ENCODE peak calls at places on chromosomes 5 and 9, in nine cellular contexts. One of them, this sample, is unnamed.

GRCh38 chr5:553874-554273 is 29.6 kb upstream of the SLC9A3 start:
- DNase-seq in spleen: no peak
- DNase-seq in lower lobe of right lung: no peak
- DNase-seq in esophagus muscularis mucosa: no peak
- DNase-seq in colonic mucosa: peak
- DNase-seq in K562: no peak
- DNase-seq in fibroblast of lung: peak
- DNase-seq in dorsolateral prefrontal cortex: no peak
- DNase-seq in hepatocyte: peak
- DNase-seq in this sample: peak

GRCh38 chr9:116286287-116286686 is 132.7 kb downstream of the PAPPA start:
- DNase-seq in spleen: no peak
- DNase-seq in lower lobe of right lung: no peak
- DNase-seq in esophagus muscularis mucosa: peak
- DNase-seq in colonic mucosa: no peak
- DNase-seq in K562: no peak
- DNase-seq in fibroblast of lung: peak
- DNase-seq in dorsolateral prefrontal cortex: no peak
- DNase-seq in hepatocyte: peak
- DNase-seq in this sample: no peak

GRCh38 chr9:89657765-89658164 is 53.0 kb downstream of the GADD45G start:
- DNase-seq in spleen: peak
- DNase-seq in lower lobe of right lung: no peak
- DNase-seq in esophagus muscularis mucosa: no peak
- DNase-seq in colonic mucosa: no peak
- DNase-seq in K562: no peak
- DNase-seq in fibroblast of lung: no peak
- DNase-seq in dorsolateral prefrontal cortex: no peak
- DNase-seq in hepatocyte: no peak
- DNase-seq in this sample: no peak

GRCh38 chr9:75200892-75201470 is 112.7 kb downstream of the OSTF1 start:
- DNase-seq in spleen: no peak
- DNase-seq in lower lobe of right lung: no peak
- DNase-seq in esophagus muscularis mucosa: no peak
- DNase-seq in colonic mucosa: peak
- DNase-seq in K562: peak
- DNase-seq in fibroblast of lung: peak
- DNase-seq in dorsolateral prefrontal cortex: no peak
- DNase-seq in hepatocyte: peak
- DNase-seq in this sample: peak

GRCh38 chr5:168877132-168877895 is 298.1 kb upstream of the PANK3 start:
- DNase-seq in spleen: no peak
- DNase-seq in lower lobe of right lung: no peak
- DNase-seq in esophagus muscularis mucosa: no peak
- DNase-seq in colonic mucosa: no peak
- DNase-seq in K562: peak
- DNase-seq in fibroblast of lung: no peak
- DNase-seq in dorsolateral prefrontal cortex: no peak
- DNase-seq in hepatocyte: no peak
- DNase-seq in this sample: no peak

GRCh38 chr9:124278054-124278540 is 20.3 kb downstream of the NEK6 start:
- DNase-seq in spleen: no peak
- DNase-seq in lower lobe of right lung: peak
- DNase-seq in esophagus muscularis mucosa: no peak
- DNase-seq in colonic mucosa: no peak
- DNase-seq in K562: peak
- DNase-seq in fibroblast of lung: no peak
- DNase-seq in dorsolateral prefrontal cortex: no peak
- DNase-seq in hepatocyte: no peak
- DNase-seq in this sample: no peak

GRCh38 chr5:54985301-54986268 is at the start of gene ESM1:
- DNase-seq in spleen: peak
- DNase-seq in lower lobe of right lung: peak
- DNase-seq in esophagus muscularis mucosa: peak
- DNase-seq in colonic mucosa: no peak
- DNase-seq in K562: no peak
- DNase-seq in fibroblast of lung: peak
- DNase-seq in dorsolateral prefrontal cortex: no peak
- DNase-seq in hepatocyte: no peak
- DNase-seq in this sample: peak

GRCh38 chr5:90689064-90689463 is 130.5 kb downstream of the ADGRV1 start:
- DNase-seq in spleen: no peak
- DNase-seq in lower lobe of right lung: no peak
- DNase-seq in esophagus muscularis mucosa: no peak
- DNase-seq in colonic mucosa: no peak
- DNase-seq in K562: peak
- DNase-seq in fibroblast of lung: no peak
- DNase-seq in dorsolateral prefrontal cortex: no peak
- DNase-seq in hepatocyte: no peak
- DNase-seq in this sample: no peak

GRCh38 chr5:180586870-180587269 is 4.4 kb downstream of the SCGB3A1 start:
- DNase-seq in spleen: no peak
- DNase-seq in lower lobe of right lung: no peak
- DNase-seq in esophagus muscularis mucosa: no peak
- DNase-seq in colonic mucosa: no peak
- DNase-seq in K562: no peak
- DNase-seq in fibroblast of lung: no peak
- DNase-seq in dorsolateral prefrontal cortex: no peak
- DNase-seq in hepatocyte: no peak
- DNase-seq in this sample: no peak

GRCh38 chr9:116411506-116411905 is 257.9 kb downstream of the PAPPA start:
- DNase-seq in spleen: no peak
- DNase-seq in lower lobe of right lung: no peak
- DNase-seq in esophagus muscularis mucosa: no peak
- DNase-seq in colonic mucosa: no peak
- DNase-seq in K562: no peak
- DNase-seq in fibroblast of lung: no peak
- DNase-seq in dorsolateral prefrontal cortex: no peak
- DNase-seq in hepatocyte: no peak
- DNase-seq in this sample: no peak

GRCh38 chr9:77403244-77403643 is 225.9 kb downstream of the VPS13A start:
- DNase-seq in spleen: no peak
- DNase-seq in lower lobe of right lung: no peak
- DNase-seq in esophagus muscularis mucosa: no peak
- DNase-seq in colonic mucosa: no peak
- DNase-seq in K562: no peak
- DNase-seq in fibroblast of lung: no peak
- DNase-seq in dorsolateral prefrontal cortex: no peak
- DNase-seq in hepatocyte: no peak
- DNase-seq in this sample: no peak

GRCh38 chr9:116247284-116247683 is 93.7 kb downstream of the PAPPA start:
- DNase-seq in spleen: no peak
- DNase-seq in lower lobe of right lung: no peak
- DNase-seq in esophagus muscularis mucosa: no peak
- DNase-seq in colonic mucosa: no peak
- DNase-seq in K562: no peak
- DNase-seq in fibroblast of lung: no peak
- DNase-seq in dorsolateral prefrontal cortex: no peak
- DNase-seq in hepatocyte: no peak
- DNase-seq in this sample: no peak

GRCh38 chr5:154644745-154645411 is 110.3 kb upstream of the LARP1 start:
- DNase-seq in spleen: peak
- DNase-seq in lower lobe of right lung: no peak
- DNase-seq in esophagus muscularis mucosa: no peak
- DNase-seq in colonic mucosa: no peak
- DNase-seq in K562: no peak
- DNase-seq in fibroblast of lung: no peak
- DNase-seq in dorsolateral prefrontal cortex: no peak
- DNase-seq in hepatocyte: no peak
- DNase-seq in this sample: no peak

GRCh38 chr5:101991486-101991885 is 304.6 kb downstream of the SLCO4C1 start:
- DNase-seq in spleen: no peak
- DNase-seq in lower lobe of right lung: no peak
- DNase-seq in esophagus muscularis mucosa: no peak
- DNase-seq in colonic mucosa: no peak
- DNase-seq in K562: no peak
- DNase-seq in fibroblast of lung: no peak
- DNase-seq in dorsolateral prefrontal cortex: no peak
- DNase-seq in hepatocyte: no peak
- DNase-seq in this sample: no peak

GRCh38 chr5:55344392-55344992 is 36.7 kb downstream of the MTREX start:
- DNase-seq in spleen: no peak
- DNase-seq in lower lobe of right lung: no peak
- DNase-seq in esophagus muscularis mucosa: no peak
- DNase-seq in colonic mucosa: peak
- DNase-seq in K562: peak
- DNase-seq in fibroblast of lung: peak
- DNase-seq in dorsolateral prefrontal cortex: peak
- DNase-seq in hepatocyte: peak
- DNase-seq in this sample: peak

GRCh38 chr5:158010831-158011230 is 151.9 kb upstream of the CLINT1 start:
- DNase-seq in spleen: no peak
- DNase-seq in lower lobe of right lung: no peak
- DNase-seq in esophagus muscularis mucosa: no peak
- DNase-seq in colonic mucosa: no peak
- DNase-seq in K562: no peak
- DNase-seq in fibroblast of lung: no peak
- DNase-seq in dorsolateral prefrontal cortex: no peak
- DNase-seq in hepatocyte: no peak
- DNase-seq in this sample: no peak

GRCh38 chr5:61701877-61702602 is 370.0 kb downstream of the ZSWIM6 start:
- DNase-seq in spleen: no peak
- DNase-seq in lower lobe of right lung: no peak
- DNase-seq in esophagus muscularis mucosa: peak
- DNase-seq in colonic mucosa: no peak
- DNase-seq in K562: no peak
- DNase-seq in fibroblast of lung: no peak
- DNase-seq in dorsolateral prefrontal cortex: no peak
- DNase-seq in hepatocyte: no peak
- DNase-seq in this sample: no peak

GRCh38 chr9:136502940-136503550 is 20.2 kb upstream of the SEC16A start:
- DNase-seq in spleen: no peak
- DNase-seq in lower lobe of right lung: no peak
- DNase-seq in esophagus muscularis mucosa: no peak
- DNase-seq in colonic mucosa: no peak
- DNase-seq in K562: no peak
- DNase-seq in fibroblast of lung: no peak
- DNase-seq in dorsolateral prefrontal cortex: no peak
- DNase-seq in hepatocyte: no peak
- DNase-seq in this sample: no peak
- TF ChIP-seq CTCF in spleen: no peak
- TF ChIP-seq CTCF in lower lobe of right lung: no peak
- TF ChIP-seq CTCF in esophagus muscularis mucosa: no peak
- TF ChIP-seq CTCF in colonic mucosa: no peak
- TF ChIP-seq CTCF in K562: no peak
- TF ChIP-seq CTCF in fibroblast of lung: no peak
- TF ChIP-seq CTCF in dorsolateral prefrontal cortex: no peak
- TF ChIP-seq CTCF in hepatocyte: no peak
- TF ChIP-seq CTCF in this sample: peak

GRCh38 chr9:95201201-95201600 is 116.3 kb downstream of the FANCC start:
- DNase-seq in spleen: no peak
- DNase-seq in lower lobe of right lung: no peak
- DNase-seq in esophagus muscularis mucosa: no peak
- DNase-seq in colonic mucosa: no peak
- DNase-seq in K562: no peak
- DNase-seq in fibroblast of lung: peak
- DNase-seq in dorsolateral prefrontal cortex: no peak
- DNase-seq in hepatocyte: no peak
- DNase-seq in this sample: no peak

GRCh38 chr9:95193480-95193879 is 124.0 kb downstream of the FANCC start:
- DNase-seq in spleen: no peak
- DNase-seq in lower lobe of right lung: no peak
- DNase-seq in esophagus muscularis mucosa: no peak
- DNase-seq in colonic mucosa: no peak
- DNase-seq in K562: no peak
- DNase-seq in fibroblast of lung: no peak
- DNase-seq in dorsolateral prefrontal cortex: no peak
- DNase-seq in hepatocyte: no peak
- DNase-seq in this sample: no peak

GRCh38 chr9:95193067-95193466 is 124.4 kb downstream of the FANCC start:
- DNase-seq in spleen: no peak
- DNase-seq in lower lobe of right lung: no peak
- DNase-seq in esophagus muscularis mucosa: no peak
- DNase-seq in colonic mucosa: no peak
- DNase-seq in K562: no peak
- DNase-seq in fibroblast of lung: no peak
- DNase-seq in dorsolateral prefrontal cortex: no peak
- DNase-seq in hepatocyte: no peak
- DNase-seq in this sample: no peak

GRCh38 chr9:95202076-95202681 is 115.3 kb downstream of the FANCC start:
- DNase-seq in spleen: no peak
- DNase-seq in lower lobe of right lung: no peak
- DNase-seq in esophagus muscularis mucosa: no peak
- DNase-seq in colonic mucosa: no peak
- DNase-seq in K562: no peak
- DNase-seq in fibroblast of lung: no peak
- DNase-seq in dorsolateral prefrontal cortex: no peak
- DNase-seq in hepatocyte: no peak
- DNase-seq in this sample: no peak

DNA sequence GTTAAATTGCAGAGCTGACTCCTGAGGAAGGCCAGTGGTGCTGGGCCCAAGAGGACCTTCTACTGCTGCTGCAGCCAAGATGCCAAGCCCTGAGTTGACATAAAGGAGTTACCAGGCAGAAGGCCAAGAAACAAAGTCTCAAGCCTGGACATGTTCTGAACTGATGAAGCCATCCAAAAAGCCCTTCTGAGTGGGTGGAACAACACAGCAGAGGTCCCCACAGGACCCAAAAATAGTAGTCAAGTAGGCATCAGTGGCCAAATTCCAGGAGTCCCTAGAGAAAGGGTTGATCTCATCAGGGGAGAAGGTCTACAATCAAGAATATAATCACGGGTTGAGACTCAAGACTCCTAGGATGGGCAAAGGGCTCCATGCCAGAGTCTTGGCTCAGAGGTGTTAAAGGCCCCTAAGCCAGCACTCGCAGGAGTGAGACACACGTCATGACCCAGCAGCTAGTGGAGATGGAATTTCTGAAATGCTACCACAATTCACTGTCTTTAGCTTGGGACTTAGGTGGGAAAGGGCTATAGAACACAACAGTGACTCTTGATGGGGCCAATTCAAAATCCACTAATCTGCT is 119.7 kb downstream of the FANCC start:
- DNase-seq in spleen: no peak
- DNase-seq in lower lobe of right lung: no peak
- DNase-seq in esophagus muscularis mucosa: no peak
- DNase-seq in colonic mucosa: no peak
- DNase-seq in K562: no peak
- DNase-seq in fibroblast of lung: peak
- DNase-seq in dorsolateral prefrontal cortex: no peak
- DNase-seq in hepatocyte: no peak
- DNase-seq in this sample: peak
- H3K27ac ChIP-seq in spleen: no peak
- H3K27ac ChIP-seq in lower lobe of right lung: no peak
- H3K27ac ChIP-seq in esophagus muscularis mucosa: no peak
- H3K27ac ChIP-seq in colonic mucosa: no peak
- H3K27ac ChIP-seq in K562: no peak
- H3K27ac ChIP-seq in fibroblast of lung: no peak
- H3K27ac ChIP-seq in dorsolateral prefrontal cortex: no peak
- H3K27ac ChIP-seq in hepatocyte: no peak
- H3K27ac ChIP-seq in this sample: peak

GRCh38 chr5:141757402-141757801 is 75.4 kb upstream of the ARAP3 start:
- DNase-seq in spleen: no peak
- DNase-seq in lower lobe of right lung: no peak
- DNase-seq in esophagus muscularis mucosa: no peak
- DNase-seq in colonic mucosa: peak
- DNase-seq in K562: peak
- DNase-seq in fibroblast of lung: peak
- DNase-seq in dorsolateral prefrontal cortex: no peak
- DNase-seq in hepatocyte: peak
- DNase-seq in this sample: peak
- TF ChIP-seq CTCF in spleen: no peak
- TF ChIP-seq CTCF in lower lobe of right lung: no peak
- TF ChIP-seq CTCF in esophagus muscularis mucosa: no peak
- TF ChIP-seq CTCF in colonic mucosa: peak
- TF ChIP-seq CTCF in K562: peak
- TF ChIP-seq CTCF in fibroblast of lung: peak
- TF ChIP-seq CTCF in dorsolateral prefrontal cortex: peak
- TF ChIP-seq CTCF in hepatocyte: peak
- TF ChIP-seq CTCF in this sample: no peak

GRCh38 chr5:134091626-134092121 is 22.8 kb upstream of the TCF7 start:
- DNase-seq in spleen: peak
- DNase-seq in lower lobe of right lung: no peak
- DNase-seq in esophagus muscularis mucosa: no peak
- DNase-seq in colonic mucosa: no peak
- DNase-seq in K562: no peak
- DNase-seq in fibroblast of lung: no peak
- DNase-seq in dorsolateral prefrontal cortex: no peak
- DNase-seq in hepatocyte: no peak
- DNase-seq in this sample: no peak
- H3K27ac ChIP-seq in spleen: no peak
- H3K27ac ChIP-seq in lower lobe of right lung: no peak
- H3K27ac ChIP-seq in esophagus muscularis mucosa: no peak
- H3K27ac ChIP-seq in colonic mucosa: no peak
- H3K27ac ChIP-seq in K562: no peak
- H3K27ac ChIP-seq in fibroblast of lung: no peak
- H3K27ac ChIP-seq in dorsolateral prefrontal cortex: no peak
- H3K27ac ChIP-seq in hepatocyte: no peak
- H3K27ac ChIP-seq in this sample: no peak